ENCODE peak calls at places on chromosomes 5 and 9, in seven cellular contexts. One of them, this sample, is unnamed.

GRCh38 chr9:7336356-7337075 is 463.1 kb downstream of the DMAC1 start:
- DNase-seq in GM12891: no peak
- DNase-seq in GM12892: no peak
- DNase-seq in H1: no peak
- DNase-seq in K562: no peak
- DNase-seq in GM12878: no peak
- DNase-seq in HepG2: no peak
- DNase-seq in this sample: no peak

GRCh38 chr9:114139061-114139460 is 16.3 kb upstream of the COL27A1 start:
- DNase-seq in GM12891: no peak
- DNase-seq in GM12892: no peak
- DNase-seq in H1: no peak
- DNase-seq in K562: no peak
- DNase-seq in GM12878: no peak
- DNase-seq in HepG2: no peak
- DNase-seq in this sample: no peak

GRCh38 chr9:135468866-135469521 is 10.6 kb upstream of the PPP1R26 start:
- DNase-seq in GM12891: no peak
- DNase-seq in GM12892: no peak
- DNase-seq in H1: no peak
- DNase-seq in K562: peak
- DNase-seq in GM12878: no peak
- DNase-seq in HepG2: no peak
- DNase-seq in this sample: peak

GRCh38 chr5:116498478-116498877 is 76.1 kb downstream of the SEMA6A start:
- DNase-seq in GM12891: no peak
- DNase-seq in GM12892: no peak
- DNase-seq in H1: no peak
- DNase-seq in K562: no peak
- DNase-seq in GM12878: no peak
- DNase-seq in HepG2: no peak
- DNase-seq in this sample: no peak

GRCh38 chr5:96134886-96135285 is 173.2 kb upstream of the ELL2 start:
- DNase-seq in GM12891: no peak
- DNase-seq in GM12892: no peak
- DNase-seq in H1: no peak
- DNase-seq in K562: no peak
- DNase-seq in GM12878: no peak
- DNase-seq in HepG2: no peak
- DNase-seq in this sample: no peak

GRCh38 chr9:89961616-89962341 is 357.0 kb downstream of the GADD45G start:
- DNase-seq in GM12891: no peak
- DNase-seq in GM12892: no peak
- DNase-seq in H1: no peak
- DNase-seq in K562: no peak
- DNase-seq in GM12878: no peak
- DNase-seq in HepG2: no peak
- DNase-seq in this sample: no peak

GRCh38 chr5:141753971-141754713 is 72.1 kb upstream of the ARAP3 start:
- DNase-seq in GM12891: no peak
- DNase-seq in GM12892: no peak
- DNase-seq in H1: peak
- DNase-seq in K562: peak
- DNase-seq in GM12878: no peak
- DNase-seq in HepG2: no peak
- DNase-seq in this sample: no peak

GRCh38 chr9:69671291-69671903 is 774 bp downstream of the APBA1 start:
- DNase-seq in GM12891: no peak
- DNase-seq in GM12892: no peak
- DNase-seq in H1: no peak
- DNase-seq in K562: no peak
- DNase-seq in GM12878: no peak
- DNase-seq in HepG2: no peak
- DNase-seq in this sample: no peak

GRCh38 chr5:150625164-150625535 is 15.3 kb upstream of the SYNPO start:
- DNase-seq in GM12891: no peak
- DNase-seq in GM12892: no peak
- DNase-seq in H1: no peak
- DNase-seq in K562: no peak
- DNase-seq in GM12878: no peak
- DNase-seq in HepG2: no peak
- DNase-seq in this sample: no peak

GRCh38 chr5:173785421-173785820 is 102.7 kb upstream of the CPEB4 start:
- DNase-seq in GM12891: no peak
- DNase-seq in GM12892: no peak
- DNase-seq in H1: no peak
- DNase-seq in K562: no peak
- DNase-seq in GM12878: no peak
- DNase-seq in HepG2: no peak
- DNase-seq in this sample: no peak

GRCh38 chr5:180625125-180625790 is 24.1 kb downstream of the FLT4 start:
- DNase-seq in GM12891: no peak
- DNase-seq in GM12892: no peak
- DNase-seq in H1: no peak
- DNase-seq in K562: no peak
- DNase-seq in GM12878: no peak
- DNase-seq in HepG2: no peak
- DNase-seq in this sample: no peak

GRCh38 chr5:28226407-28226806 is 1188.0 kb upstream of the CDH9 start:
- DNase-seq in GM12891: no peak
- DNase-seq in GM12892: no peak
- DNase-seq in H1: no peak
- DNase-seq in K562: no peak
- DNase-seq in GM12878: no peak
- DNase-seq in HepG2: no peak
- DNase-seq in this sample: no peak

GRCh38 chr9:107751522-107752235 is 262.1 kb upstream of the KLF4 start:
- DNase-seq in GM12891: no peak
- DNase-seq in GM12892: no peak
- DNase-seq in H1: no peak
- DNase-seq in K562: no peak
- DNase-seq in GM12878: peak
- DNase-seq in HepG2: peak
- DNase-seq in this sample: no peak

GRCh38 chr5:958701-959571 is 49.7 kb upstream of the NKD2 start:
- DNase-seq in GM12891: no peak
- DNase-seq in GM12892: no peak
- DNase-seq in H1: no peak
- DNase-seq in K562: peak
- DNase-seq in GM12878: no peak
- DNase-seq in HepG2: peak
- DNase-seq in this sample: peak

GRCh38 chr5:113227798-113228197 is 207.0 kb downstream of the TSSK1B start:
- DNase-seq in GM12891: no peak
- DNase-seq in GM12892: no peak
- DNase-seq in H1: peak
- DNase-seq in K562: no peak
- DNase-seq in GM12878: no peak
- DNase-seq in HepG2: no peak
- DNase-seq in this sample: no peak

DNA sequence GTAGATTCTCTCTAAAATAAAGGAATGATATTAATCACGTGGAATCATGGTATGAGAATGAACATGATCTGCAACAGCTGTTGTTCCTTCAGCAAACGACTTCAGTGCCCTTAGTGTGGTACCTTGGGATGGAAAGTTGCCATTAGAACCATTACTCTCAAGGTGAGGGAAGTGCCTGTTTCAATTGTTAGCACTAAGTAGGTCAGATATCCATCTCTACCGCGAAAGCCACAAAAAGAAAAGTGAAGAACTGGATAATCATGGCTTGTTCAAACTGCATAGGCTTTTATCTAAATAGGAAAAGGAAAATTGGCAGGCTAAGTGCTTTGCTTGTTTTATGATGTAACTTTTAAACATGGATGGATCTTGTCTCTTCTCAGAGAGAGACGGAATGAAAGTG is 380.7 kb downstream of the MRPS30 start:
- DNase-seq in GM12891: no peak
- DNase-seq in GM12892: no peak
- DNase-seq in H1: no peak
- DNase-seq in K562: no peak
- DNase-seq in GM12878: no peak
- DNase-seq in HepG2: no peak
- DNase-seq in this sample: no peak
- TF ChIP-seq TAF1 in GM12891: no peak
- TF ChIP-seq TAF1 in GM12892: no peak
- TF ChIP-seq TAF1 in H1: no peak
- TF ChIP-seq TAF1 in K562: no peak
- TF ChIP-seq TAF1 in GM12878: no peak
- TF ChIP-seq TAF1 in HepG2: no peak
- TF ChIP-seq TAF1 in this sample: no peak

DNA sequence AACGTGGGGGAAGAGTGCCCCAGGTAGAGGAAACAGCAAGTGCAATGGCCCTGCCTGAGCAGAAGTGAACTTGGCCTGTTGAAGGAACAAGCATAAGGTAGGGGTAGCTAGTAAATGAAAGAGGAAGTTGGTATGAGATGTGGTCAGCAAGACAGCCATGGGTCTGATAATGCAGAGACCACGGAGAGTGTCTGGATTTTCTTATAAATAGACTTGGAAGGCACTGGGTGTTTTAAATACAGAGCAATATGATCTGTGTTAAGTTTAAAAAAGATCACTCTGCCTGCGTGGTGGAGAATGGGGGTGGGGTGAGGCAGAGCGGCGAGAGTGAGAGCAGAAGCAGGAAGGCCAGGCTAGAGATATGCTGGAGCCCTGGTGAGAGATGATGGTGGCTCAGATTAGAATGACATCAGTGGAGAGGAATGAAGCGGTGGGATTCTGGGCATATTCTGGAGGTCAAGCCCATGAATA is 4.2 kb downstream of the ADAM19 start:
- DNase-seq in GM12891: peak
- DNase-seq in GM12892: peak
- DNase-seq in H1: no peak
- DNase-seq in K562: no peak
- DNase-seq in GM12878: peak
- DNase-seq in HepG2: no peak
- DNase-seq in this sample: no peak
- TF ChIP-seq TAF1 in GM12891: no peak
- TF ChIP-seq TAF1 in GM12892: no peak
- TF ChIP-seq TAF1 in H1: no peak
- TF ChIP-seq TAF1 in K562: no peak
- TF ChIP-seq TAF1 in GM12878: peak
- TF ChIP-seq TAF1 in HepG2: no peak
- TF ChIP-seq TAF1 in this sample: peak

GRCh38 chr5:157540707-157541451 is 34.7 kb downstream of the ADAM19 start:
- DNase-seq in GM12891: peak
- DNase-seq in GM12892: peak
- DNase-seq in H1: no peak
- DNase-seq in K562: no peak
- DNase-seq in GM12878: peak
- DNase-seq in HepG2: no peak
- DNase-seq in this sample: peak
- TF ChIP-seq TAF1 in GM12891: no peak
- TF ChIP-seq TAF1 in GM12892: no peak
- TF ChIP-seq TAF1 in H1: no peak
- TF ChIP-seq TAF1 in K562: no peak
- TF ChIP-seq TAF1 in GM12878: no peak
- TF ChIP-seq TAF1 in HepG2: no peak
- TF ChIP-seq TAF1 in this sample: no peak

GRCh38 chr9:12640866-12641636 is 52.1 kb upstream of the TYRP1 start:
- DNase-seq in GM12891: no peak
- DNase-seq in GM12892: no peak
- DNase-seq in H1: no peak
- DNase-seq in K562: no peak
- DNase-seq in GM12878: no peak
- DNase-seq in HepG2: no peak
- DNase-seq in this sample: no peak
- TF ChIP-seq TAF1 in GM12891: no peak
- TF ChIP-seq TAF1 in GM12892: no peak
- TF ChIP-seq TAF1 in H1: no peak
- TF ChIP-seq TAF1 in K562: no peak
- TF ChIP-seq TAF1 in GM12878: no peak
- TF ChIP-seq TAF1 in HepG2: no peak
- TF ChIP-seq TAF1 in this sample: no peak

GRCh38 chr9:110088099-110088498 is 119.9 kb downstream of the C9orf152 start:
- DNase-seq in GM12891: no peak
- DNase-seq in GM12892: no peak
- DNase-seq in H1: no peak
- DNase-seq in K562: no peak
- DNase-seq in GM12878: no peak
- DNase-seq in HepG2: no peak
- DNase-seq in this sample: no peak
- TF ChIP-seq TAF1 in GM12891: no peak
- TF ChIP-seq TAF1 in GM12892: no peak
- TF ChIP-seq TAF1 in H1: no peak
- TF ChIP-seq TAF1 in K562: no peak
- TF ChIP-seq TAF1 in GM12878: no peak
- TF ChIP-seq TAF1 in HepG2: no peak
- TF ChIP-seq TAF1 in this sample: no peak

This sample was measured in SK-N-SH.